ENCODE peak calls at places on chromosomes 5 and 9, in four cellular contexts. R is activated T-cell treated with anti-CD3 and anti-CD28 coated beads, Interleukin-2, amount 50 U/mL, for 24 hours; A is activated naive CD8-positive, alpha-beta T cell treated with anti-CD3 and anti-CD28 coated beads, Interleukin-2, amount 50 U/mL, for 24 hours; D is mesenchymal stem cell. M is an unnamed sample.

GRCh38 chr9:128762664-128763449 is 8.9 kb downstream of the ZER1 start:
- DNase-seq in R (no peak), A (no peak), D (no peak), M (no peak)

GRCh38 chr9:108850293-108850897 is 5.4 kb downstream of the ACTL7B start:
- DNase-seq in R (no peak), A (no peak), D (no peak), M (no peak)

GRCh38 chr5:139895647-139896046 is 100.0 kb downstream of the PSD2 start:
- DNase-seq in R (no peak), A (no peak), D (no peak), M (no peak)

GRCh38 chr5:134651531-134651930 is 2.9 kb downstream of the SEC24A start:
- DNase-seq in R (no peak), A (no peak), D (peak; percentile 50), M (peak; percentile 15)

GRCh38 chr5:133713209-133713608 is 100.9 kb upstream of the FSTL4 start:
- DNase-seq in R (no peak), A (no peak), D (no peak), M (no peak)

GRCh38 chr9:126219166-126219565 is 107.5 kb upstream of the MVB12B start:
- DNase-seq in R (no peak), A (no peak), D (no peak), M (no peak)

GRCh38 chr5:39876146-39876545 is 451.4 kb upstream of the DAB2 start:
- DNase-seq in R (no peak), A (no peak), D (no peak), M (no peak)

GRCh38 chr9:97060796-97061195 is 21.9 kb upstream of the CTSV start:
- DNase-seq in R (no peak), A (no peak), D (no peak), M (no peak)

GRCh38 chr9:105067895-105068580 is 140.1 kb upstream of the ABCA1 start:
- DNase-seq in R (no peak), A (no peak), D (peak; percentile 92), M (no peak)

GRCh38 chr5:179834120-179834519 is 13.4 kb downstream of the SQSTM1 start:
- DNase-seq in R (no peak), A (no peak), D (no peak), M (no peak)

GRCh38 chr5:132411382-132411925 is 41.9 kb downstream of the SLC22A5 start:
- DNase-seq in R (no peak), A (peak; percentile 43), D (no peak), M (no peak)

GRCh38 chr9:137879566-137880150 is 2.1 kb downstream of the CACNA1B start:
- DNase-seq in R (no peak), A (no peak), D (no peak), M (no peak)

GRCh38 chr9:136137321-136138054 is 18.8 kb upstream of the TMEM250 start:
- DNase-seq in R (no peak), A (no peak), D (no peak), M (no peak)

GRCh38 chr5:6466975-6467567 is 18.4 kb downstream of the UBE2QL1 start:
- DNase-seq in R (no peak), A (no peak), D (no peak), M (no peak)

GRCh38 chr9:128575921-128576320 is 23.5 kb downstream of the SPTAN1 start:
- DNase-seq in R (no peak), A (no peak), D (no peak), M (no peak)

GRCh38 chr5:157778121-157778805 is 34.8 kb downstream of the LSM11 start:
- DNase-seq in R (no peak), A (no peak), D (no peak), M (no peak)

GRCh38 chr5:181203842-181204560 is 995 bp downstream of the TRIM7 start:
- DNase-seq in R (peak; percentile 60), A (no peak), D (peak; percentile 32), M (no peak)

GRCh38 chr5:59587489-59588337 is 305.8 kb downstream of the PDE4D start:
- DNase-seq in R (no peak), A (no peak), D (peak; percentile 75), M (no peak)

GRCh38 chr9:13568851-13569618 is 289.5 kb upstream of the MPDZ start:
- DNase-seq in R (no peak), A (no peak), D (peak; percentile 29), M (no peak)

GRCh38 chr5:158718738-158719505 is 380.8 kb downstream of the EBF1 start:
- DNase-seq in R (no peak), A (no peak), D (peak; percentile 42), M (no peak)

GRCh38 chr9:120889606-120890396 is 12.8 kb upstream of the PHF19 start:
- DNase-seq in R (no peak), A (no peak), D (no peak), M (no peak)

GRCh38 chr5:131824631-131825030 is 27.8 kb upstream of the FNIP1 start:
- DNase-seq in R (no peak), A (no peak), D (no peak), M (no peak)

GRCh38 chr5:73180561-73180960 is 7.6 kb downstream of the TMEM174 start:
- DNase-seq in R (no peak), A (no peak), D (no peak), M (no peak)

GRCh38 chr5:157915638-157916037 is 56.7 kb upstream of the CLINT1 start:
- DNase-seq in R (no peak), A (no peak), D (peak; percentile 29), M (peak; percentile 86)

GRCh38 chr9:124040935-124041816 is 29.6 kb downstream of the LHX2 start:
- DNase-seq in R (peak; percentile 71), A (peak; percentile 68), D (no peak), M (no peak)

GRCh38 chr9:105296889-105297288 is 52.4 kb downstream of the SLC44A1 start:
- DNase-seq in R (no peak), A (no peak), D (peak; percentile 98), M (no peak)

GRCh38 chr9:26262431-26262830 is 584.2 kb upstream of the TUSC1 start:
- DNase-seq in R (no peak), A (no peak), D (peak; percentile 52), M (no peak)

M was measured in sciatic nerve.